ENCODE peak calls at places on chromosomes 12 and 14, in six cellular contexts. X is IMR-90, C is NT2/D1, Z is GM12865, D is memory B cell, F is amniotic stem cell. H is an unnamed sample.

GRCh38 chr14:61469771-61470170 is 148.4 kb downstream of the PRKCH start:
- DNase-seq in X (no peak), C (no peak), Z (no peak), D (no peak), F (no peak), H (no peak)

GRCh38 chr12:105588126-105588525 is 257.6 kb downstream of the C12orf75 start:
- DNase-seq in X (no peak), C (no peak), Z (no peak), D (no peak), F (no peak), H (no peak)

GRCh38 chr14:36365766-36366165 is 45.3 kb upstream of the MBIP start:
- DNase-seq in X (no peak), C (no peak), Z (no peak), D (no peak), F (no peak), H (no peak)

GRCh38 chr12:82919365-82920054 is 232.8 kb downstream of the TMTC2 start:
- DNase-seq in X (no peak), C (no peak), Z (no peak), D (no peak), F (no peak), H (no peak)

GRCh38 chr12:38911611-38912010 is 6.2 kb upstream of the CPNE8 start:
- DNase-seq in X (no peak), C (no peak), Z (no peak), D (no peak), F (no peak), H (no peak)

GRCh38 chr14:36510078-36510799 is 9.8 kb downstream of the NKX2-1 start:
- DNase-seq in X (no peak), C (no peak), Z (no peak), D (no peak), F (no peak), H (no peak)

GRCh38 chr14:22808388-22809209 is 6.6 kb downstream of the SLC7A7 start:
- DNase-seq in X (no peak), C (no peak), Z (no peak), D (no peak), F (no peak), H (no peak)

GRCh38 chr12:67647251-67647546 is 1.3 kb upstream of the DYRK2 start:
- DNase-seq in X (no peak), C (no peak), Z (no peak), D (no peak), F (no peak), H (no peak)

GRCh38 chr14:100567877-100568163 is 19.4 kb downstream of the BEGAIN start:
- DNase-seq in X (no peak), C (no peak), Z (no peak), D (no peak), F (no peak), H (no peak)

GRCh38 chr14:21203470-21204166 is 47.8 kb upstream of the OR5AU1 start:
- DNase-seq in X (no peak), C (no peak), Z (no peak), D (no peak), F (no peak), H (no peak)

GRCh38 chr12:71865166-71865713 is 25.7 kb downstream of the TBC1D15 start:
- DNase-seq in X (peak; percentile 94), C (no peak), Z (no peak), D (no peak), F (peak; percentile 38), H (no peak)

H was measured in Kasumi-1.